ENCODE peak calls at places on chromosomes 6 and 20, in four cellular contexts. G is SK-N-SH, P is lower lobe of right lung, Z is psoas muscle. Q is an unnamed sample.
A peak's percentile ranks its signal among the peaks of the same experiment; 100 is the strongest.

GRCh38 chr6:96015791-96016776 is at the start of gene FUT9:
- DNase-seq in Z (no peak), G (peak; percentile 85), P (no peak), Q (no peak)

GRCh38 chr20:17958326-17959256 is 10.0 kb downstream of the SNX5 start:
- DNase-seq in G (no peak), Z (no peak), P (no peak), Q (no peak)

GRCh38 chr20:10502098-10502526 is 67.0 kb downstream of the SLX4IP start:
- DNase-seq in G (no peak), Z (no peak), P (no peak), Q (no peak)

GRCh38 chr20:1302578-1303541 is 26.1 kb downstream of the SDCBP2 start:
- DNase-seq in Z (no peak), G (no peak), P (no peak), Q (no peak)

GRCh38 chr6:142728910-142729481 is 216.0 kb downstream of the HIVEP2 start:
- DNase-seq in Z (no peak), P (no peak), G (peak; percentile 49), Q (no peak)

GRCh38 chr6:38187688-38188590 is 368.4 kb downstream of the ZFAND3 start:
- DNase-seq in P (no peak), G (no peak), Z (no peak), Q (no peak)

GRCh38 chr6:168968801-168969200 is 284.8 kb downstream of the THBS2 start:
- DNase-seq in P (no peak), Z (no peak), G (no peak), Q (no peak)

GRCh38 chr20:47847882-47848485 is 62.7 kb upstream of the SULF2 start:
- DNase-seq in Z (no peak), P (no peak), G (no peak), Q (no peak)

GRCh38 chr6:162343196-162343901 is 384.2 kb downstream of the PRKN start:
- DNase-seq in Z (no peak), P (no peak), G (peak; percentile 12), Q (no peak)

GRCh38 chr6:128347123-128347522 is 173.3 kb downstream of the PTPRK start:
- DNase-seq in P (no peak), G (no peak), Z (no peak), Q (no peak)

GRCh38 chr20:3121271-3121911 is 36.9 kb upstream of the AVP start:
- DNase-seq in G (no peak), Z (no peak), P (no peak), Q (no peak)

GRCh38 chr20:9408422-9409300 is 105.7 kb upstream of the LAMP5 start:
- DNase-seq in Z (no peak), P (no peak), G (no peak), Q (no peak)

GRCh38 chr20:41138527-41139226 is 1.3 kb downstream of the PLCG1 start:
- DNase-seq in Z (no peak), P (no peak), G (peak; percentile 34), Q (peak; percentile 57)

GRCh38 chr6:149320745-149321240 is 3.3 kb downstream of the TAB2 start:
- DNase-seq in G (no peak), Z (no peak), P (no peak), Q (no peak)

GRCh38 chr6:145705561-145705960 is 29.8 kb downstream of the EPM2A start:
- DNase-seq in P (no peak), G (no peak), Z (no peak), Q (no peak)

GRCh38 chr6:138271451-138271850 is 53.2 kb upstream of the PBOV1 start:
- DNase-seq in Z (no peak), P (no peak), G (no peak), Q (no peak)

GRCh38 chr6:139970591-139970991 is 596.1 kb upstream of the CITED2 start:
- DNase-seq in P (no peak), G (no peak), Z (no peak), Q (no peak)

GRCh38 chr6:155181498-155181897 is 82.3 kb upstream of the CLDN20 start:
- DNase-seq in Z (no peak), P (no peak), G (no peak), Q (no peak)

GRCh38 chr6:155174576-155175174 is 89.1 kb upstream of the CLDN20 start:
- DNase-seq in P (no peak), G (peak; percentile 83), Z (no peak), Q (peak; percentile 71)

GRCh38 chr6:155182103-155182502 is 81.7 kb upstream of the CLDN20 start:
- DNase-seq in Z (no peak), P (no peak), G (no peak), Q (no peak)

GRCh38 chr6:155183095-155183494 is 80.7 kb upstream of the CLDN20 start:
- DNase-seq in Z (no peak), P (no peak), G (no peak), Q (no peak)

GRCh38 chr6:155177369-155177961 is 86.3 kb upstream of the CLDN20 start:
- DNase-seq in Z (no peak), G (peak; percentile 45), P (no peak), Q (peak; percentile 62)
- H3K4me3 ChIP-seq in Z (no peak overlapping the region), G (no peak overlapping the region), P (no peak overlapping the region), Q (no peak overlapping the region)

DNA sequence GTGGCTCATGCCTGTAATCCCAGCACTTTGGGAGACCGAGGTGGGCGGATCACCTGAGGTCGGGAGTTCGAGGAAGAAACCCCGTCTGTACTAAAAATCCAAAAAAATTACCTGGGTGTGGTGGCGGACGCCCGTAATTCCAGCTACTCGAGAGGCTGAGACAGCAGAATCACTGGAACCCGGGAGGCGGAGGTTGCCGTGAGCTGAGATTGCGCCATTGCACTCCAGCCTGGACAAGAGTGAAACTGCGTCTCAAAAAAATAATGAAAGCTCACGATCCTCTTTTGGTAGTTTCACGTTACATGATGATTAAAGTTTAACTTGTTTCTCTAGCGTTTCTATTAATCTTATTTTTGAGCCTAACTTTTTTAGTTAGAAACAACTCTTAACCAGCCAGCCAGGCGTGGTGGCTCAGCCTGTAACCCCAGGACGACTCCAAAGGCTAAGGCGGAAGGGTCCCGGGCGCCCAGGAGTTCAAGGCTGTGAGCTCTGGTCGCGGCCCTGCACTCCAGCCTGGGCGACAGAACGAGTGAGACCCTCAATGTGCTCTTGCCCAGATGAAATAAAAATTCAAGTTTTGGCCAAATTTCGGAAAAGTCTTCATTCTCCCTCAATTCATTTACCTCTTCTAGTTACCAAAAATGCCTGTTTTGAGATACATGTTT is 1.2 kb upstream of the WRNIP1 start:
- DNase-seq in G (peak; percentile 34), P (peak; percentile 53), Z (no peak), Q (no peak)
- H3K4me3 ChIP-seq in G (peak overlapping the region; percentile 55), P (peak overlapping the region; percentile 62), Z (peak overlapping the region; percentile 86), Q (no peak overlapping the region)

DNA sequence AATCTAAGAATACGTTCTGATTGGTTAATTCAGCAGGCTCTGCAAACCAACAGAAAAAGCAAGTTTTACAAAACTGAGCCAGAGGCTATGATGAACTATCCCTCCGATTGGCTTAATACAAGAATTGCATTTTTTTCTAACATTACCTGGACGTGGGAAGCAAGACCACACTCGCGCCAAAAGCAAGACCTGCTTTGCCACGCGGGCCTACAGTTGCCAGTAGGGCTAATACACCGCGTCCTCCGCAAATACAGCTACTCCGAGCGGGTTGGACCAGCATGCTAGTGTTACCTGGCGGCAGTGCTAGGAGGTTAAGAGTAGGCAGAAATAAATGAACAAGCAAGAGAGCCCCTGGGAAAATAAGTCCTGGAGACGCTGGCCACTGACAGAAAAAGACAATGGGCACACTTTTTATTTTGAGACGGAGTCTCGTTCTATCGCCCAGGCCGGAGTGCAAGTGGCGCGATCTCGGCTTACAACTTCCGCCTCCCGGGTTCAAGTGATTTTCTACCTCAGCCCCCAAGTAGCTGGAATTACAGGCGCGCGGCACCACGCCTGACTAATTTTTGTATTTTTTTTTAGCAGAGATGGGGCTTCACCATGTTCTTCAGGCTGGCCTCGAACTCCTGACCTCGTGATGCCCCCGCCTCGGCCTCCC is 131.9 kb upstream of the BTN3A2 start:
- DNase-seq in P (no peak), Z (no peak), G (no peak), Q (no peak)
- H3K4me3 ChIP-seq in P (peak overlapping the region; percentile 53), Z (peak overlapping the region; percentile 64), G (peak overlapping the region; percentile 61), Q (peak overlapping the region; percentile 61)

DNA sequence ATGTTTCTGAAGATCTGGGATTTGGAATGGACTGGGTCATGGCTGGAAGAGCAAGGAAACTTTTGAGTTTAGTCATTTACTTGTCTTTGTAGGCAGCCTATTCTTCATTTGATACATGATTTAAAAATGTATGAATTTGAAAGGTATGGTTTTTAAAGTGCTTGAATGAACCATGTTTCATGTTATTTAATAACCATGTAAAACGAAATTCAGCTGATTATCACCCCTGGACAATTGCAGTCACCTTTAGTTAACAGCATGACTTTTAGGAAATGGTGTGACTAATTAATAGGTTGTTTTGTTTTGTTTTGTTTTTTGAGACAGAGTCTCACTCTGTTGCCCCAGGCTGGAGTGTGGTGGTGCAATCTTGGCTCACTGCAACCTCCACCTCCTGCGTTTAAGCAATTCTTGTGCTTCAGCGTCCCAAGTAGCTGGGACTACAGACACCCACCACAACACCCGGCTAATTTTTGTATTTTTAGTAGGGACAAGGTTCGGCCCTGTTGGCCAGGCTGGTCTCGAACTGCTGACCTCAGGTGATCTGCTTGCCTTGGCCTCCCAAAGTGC is 2.1 kb downstream of the STX11 start:
- DNase-seq in Z (no peak), P (peak; percentile 66), G (no peak), Q (no peak)
- H3K4me3 ChIP-seq in Z (peak overlapping the region; percentile 86), P (peak overlapping the region; percentile 84), G (no peak overlapping the region), Q (no peak overlapping the region)

DNA sequence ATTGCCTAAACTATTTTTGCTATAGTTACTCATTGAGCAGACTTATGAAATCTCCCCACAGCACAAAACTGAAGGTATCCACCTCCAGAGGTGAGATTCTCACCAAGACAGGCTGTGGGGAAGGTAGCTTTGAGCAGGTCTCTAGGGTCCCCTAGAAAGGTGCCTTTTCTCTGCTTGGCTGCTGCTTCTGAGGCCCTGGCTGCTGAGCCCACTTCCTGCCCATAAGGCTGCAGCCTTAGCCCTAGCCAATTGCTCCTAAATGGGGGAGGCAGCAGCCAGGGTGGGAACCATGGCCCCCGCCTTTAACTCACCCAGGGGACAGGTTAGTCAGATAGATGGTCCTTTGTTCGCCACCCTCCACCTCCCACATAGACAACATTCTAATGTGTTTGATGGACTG is 3.6 kb downstream of the NT5E start:
- DNase-seq in P (no peak), Z (no peak), G (no peak), Q (no peak)
- H3K4me3 ChIP-seq in P (no peak overlapping the region), Z (no peak overlapping the region), G (peak overlapping the region; percentile 81), Q (no peak overlapping the region)

GRCh38 chr6:10416516-10416862 is 1.6 kb upstream of the TFAP2A start:
- DNase-seq in G (no peak), Z (no peak), P (no peak), Q (no peak)

GRCh38 chr6:10417681-10418104 is 2.8 kb upstream of the TFAP2A start:
- DNase-seq in G (no peak), P (peak; percentile 41), Z (no peak), Q (no peak)

GRCh38 chr6:10418361-10418861 is 3.5 kb upstream of the TFAP2A start:
- DNase-seq in Z (no peak), P (no peak), G (no peak), Q (no peak)

GRCh38 chr6:10415593-10416480 is 963 bp upstream of the TFAP2A start:
- DNase-seq in P (no peak), Z (no peak), G (no peak), Q (no peak)

GRCh38 chr6:10416863-10417641 is 2.2 kb upstream of the TFAP2A start:
- DNase-seq in G (no peak), P (peak; percentile 45), Z (no peak), Q (no peak)
- H3K4me3 ChIP-seq in G (no peak overlapping the region), P (peak overlapping the region; percentile 30), Z (no peak overlapping the region), Q (no peak overlapping the region)